ENCODE peak calls at places on chromosomes 6 and 20, in four cellular contexts. One of them, this sample, is unnamed.
A peak's percentile ranks its signal among the peaks of the same experiment; 100 is the strongest.

GRCh38 chr6:8278562-8278961 is 156.8 kb downstream of the SLC35B3 start:
- DNase-seq in MM.1S: no peak
- DNase-seq in neural progenitor cell: no peak
- DNase-seq in HCT116: no peak
- DNase-seq in this sample: no peak

GRCh38 chr6:152185158-152185574 is 377.7 kb downstream of the ESR1 start:
- DNase-seq in MM.1S: peak; percentile 25
- DNase-seq in neural progenitor cell: no peak
- DNase-seq in HCT116: no peak
- DNase-seq in this sample: no peak

GRCh38 chr6:107657755-107658461 is 166.2 kb downstream of the SCML4 start:
- DNase-seq in MM.1S: peak; percentile 90
- DNase-seq in neural progenitor cell: no peak
- DNase-seq in HCT116: no peak
- DNase-seq in this sample: no peak

GRCh38 chr6:133587841-133588240 is 301.1 kb upstream of the TCF21 start:
- DNase-seq in MM.1S: no peak
- DNase-seq in neural progenitor cell: no peak
- DNase-seq in HCT116: no peak
- DNase-seq in this sample: peak; percentile 80

GRCh38 chr20:59220161-59220560 is 56.5 kb downstream of the ZNF831 start:
- DNase-seq in MM.1S: no peak
- DNase-seq in neural progenitor cell: no peak
- DNase-seq in HCT116: no peak
- DNase-seq in this sample: no peak

GRCh38 chr6:43376551-43376981 is 7.1 kb upstream of the ZNF318 start:
- DNase-seq in MM.1S: no peak
- DNase-seq in neural progenitor cell: no peak
- DNase-seq in HCT116: no peak
- DNase-seq in this sample: peak; percentile 26

GRCh38 chr20:6623989-6624388 is 143.5 kb upstream of the BMP2 start:
- DNase-seq in MM.1S: peak; percentile 27
- DNase-seq in neural progenitor cell: peak; percentile 69
- DNase-seq in HCT116: no peak
- DNase-seq in this sample: no peak

GRCh38 chr6:149890629-149891045 is 7.3 kb downstream of the RAET1E start:
- DNase-seq in MM.1S: no peak
- DNase-seq in neural progenitor cell: no peak
- DNase-seq in HCT116: no peak
- DNase-seq in this sample: peak; percentile 75

GRCh38 chr6:137724495-137725211 is 142.4 kb upstream of the TNFAIP3 start:
- DNase-seq in MM.1S: no peak
- DNase-seq in neural progenitor cell: no peak
- DNase-seq in HCT116: no peak
- DNase-seq in this sample: no peak

GRCh38 chr6:138278326-138278725 is 60.0 kb upstream of the PBOV1 start:
- DNase-seq in MM.1S: no peak
- DNase-seq in neural progenitor cell: peak; percentile 68
- DNase-seq in HCT116: no peak
- DNase-seq in this sample: peak; percentile 62

GRCh38 chr6:40586800-40587201 is 363 bp downstream of the LRFN2 start:
- DNase-seq in MM.1S: no peak
- DNase-seq in neural progenitor cell: peak; percentile 10
- DNase-seq in HCT116: no peak
- DNase-seq in this sample: peak; percentile 34

GRCh38 chr20:59253779-59254319 is 46.6 kb upstream of the EDN3 start:
- DNase-seq in MM.1S: peak; percentile 8
- DNase-seq in neural progenitor cell: peak; percentile 25
- DNase-seq in HCT116: no peak
- DNase-seq in this sample: no peak

GRCh38 chr20:62303049-62303326 is 191 bp downstream of the ADRM1 start:
- DNase-seq in MM.1S: no peak
- DNase-seq in neural progenitor cell: no peak
- DNase-seq in HCT116: no peak
- DNase-seq in this sample: no peak

GRCh38 chr6:111874030-111874425 is 776 bp upstream of the FYN start:
- DNase-seq in MM.1S: no peak
- DNase-seq in neural progenitor cell: no peak
- DNase-seq in HCT116: no peak
- DNase-seq in this sample: peak; percentile 60

GRCh38 chr6:81834141-81834621 is 81.7 kb upstream of the TENT5A start:
- DNase-seq in MM.1S: no peak
- DNase-seq in neural progenitor cell: no peak
- DNase-seq in HCT116: no peak
- DNase-seq in this sample: peak; percentile 77

GRCh38 chr6:39335780-39336541 is 13.5 kb upstream of the KCNK16 start:
- DNase-seq in MM.1S: peak; percentile 59
- DNase-seq in neural progenitor cell: no peak
- DNase-seq in HCT116: no peak
- DNase-seq in this sample: no peak

GRCh38 chr20:44117296-44118184 is 69.4 kb downstream of the JPH2 start:
- DNase-seq in MM.1S: no peak
- DNase-seq in neural progenitor cell: no peak
- DNase-seq in HCT116: no peak
- DNase-seq in this sample: no peak

GRCh38 chr6:46440133-46440532 is 51.1 kb downstream of the RCAN2 start:
- DNase-seq in MM.1S: no peak
- DNase-seq in neural progenitor cell: no peak
- DNase-seq in HCT116: no peak
- DNase-seq in this sample: peak; percentile 85

GRCh38 chr6:14889172-14889571 is 356.7 kb upstream of the JARID2 start:
- DNase-seq in MM.1S: no peak
- DNase-seq in neural progenitor cell: no peak
- DNase-seq in HCT116: no peak
- DNase-seq in this sample: peak; percentile 31

GRCh38 chr20:60819511-60819910 is 432.6 kb upstream of the CDH4 start:
- DNase-seq in MM.1S: no peak
- DNase-seq in neural progenitor cell: no peak
- DNase-seq in HCT116: no peak
- DNase-seq in this sample: no peak

GRCh38 chr6:46090115-46091079 is 39.4 kb upstream of the ENPP4 start:
- DNase-seq in MM.1S: peak; percentile 66
- DNase-seq in neural progenitor cell: peak; percentile 74
- DNase-seq in HCT116: peak; percentile 41
- DNase-seq in this sample: peak; percentile 72

GRCh38 chr6:151502499-151502898 is 8.7 kb downstream of the CCDC170 start:
- DNase-seq in MM.1S: no peak
- DNase-seq in neural progenitor cell: no peak
- DNase-seq in HCT116: peak; percentile 22
- DNase-seq in this sample: peak; percentile 60

GRCh38 chr6:36129889-36130671 is at the start of gene MAPK13:
- DNase-seq in MM.1S: peak; percentile 62
- DNase-seq in neural progenitor cell: peak; percentile 48
- DNase-seq in HCT116: no peak
- DNase-seq in this sample: peak; percentile 73

GRCh38 chr6:36132221-36132895 is 2.0 kb downstream of the MAPK13 start:
- DNase-seq in MM.1S: no peak
- DNase-seq in neural progenitor cell: no peak
- DNase-seq in HCT116: no peak
- DNase-seq in this sample: no peak

GRCh38 chr6:36131517-36132220 is 1.4 kb downstream of the MAPK13 start:
- DNase-seq in MM.1S: peak; percentile 86
- DNase-seq in neural progenitor cell: no peak
- DNase-seq in HCT116: no peak
- DNase-seq in this sample: peak; percentile 69

GRCh38 chr6:36128793-36129192 is 1.5 kb upstream of the MAPK13 start:
- DNase-seq in MM.1S: no peak
- DNase-seq in neural progenitor cell: no peak
- DNase-seq in HCT116: no peak
- DNase-seq in this sample: no peak

GRCh38 chr6:36130672-36131516 is 581 bp downstream of the MAPK13 start:
- DNase-seq in MM.1S: peak; percentile 56
- DNase-seq in neural progenitor cell: peak; percentile 45
- DNase-seq in HCT116: peak; percentile 31
- DNase-seq in this sample: peak; percentile 39
- H3K9ac ChIP-seq in MM.1S: peak overlapping the region; percentile 95
- H3K9ac ChIP-seq in neural progenitor cell: no peak overlapping the region
- H3K9ac ChIP-seq in HCT116: peak overlapping the region; percentile 83
- H3K9ac ChIP-seq in this sample: peak overlapping the region; percentile 47

GRCh38 chr6:142566628-142567396 is 265.0 kb downstream of the ADGRG6 start:
- DNase-seq in MM.1S: peak; percentile 34
- DNase-seq in neural progenitor cell: peak; percentile 63
- DNase-seq in HCT116: peak; percentile 66
- DNase-seq in this sample: peak; percentile 78

GRCh38 chr6:142569676-142570075 is 267.9 kb downstream of the ADGRG6 start:
- DNase-seq in MM.1S: no peak
- DNase-seq in neural progenitor cell: no peak
- DNase-seq in HCT116: peak; percentile 33
- DNase-seq in this sample: peak; percentile 35

GRCh38 chr6:142570221-142570671 is 268.4 kb downstream of the ADGRG6 start:
- DNase-seq in MM.1S: no peak
- DNase-seq in neural progenitor cell: no peak
- DNase-seq in HCT116: no peak
- DNase-seq in this sample: peak; percentile 60

GRCh38 chr6:142567476-142567875 is 265.7 kb downstream of the ADGRG6 start:
- DNase-seq in MM.1S: no peak
- DNase-seq in neural progenitor cell: no peak
- DNase-seq in HCT116: no peak
- DNase-seq in this sample: no peak

GRCh38 chr6:142568857-142569597 is 267.2 kb downstream of the ADGRG6 start:
- DNase-seq in MM.1S: peak; percentile 17
- DNase-seq in neural progenitor cell: no peak
- DNase-seq in HCT116: no peak
- DNase-seq in this sample: peak; percentile 83
- TF ChIP-seq EZH2phosphoT487 in MM.1S: no peak
- TF ChIP-seq EZH2phosphoT487 in neural progenitor cell: no peak
- TF ChIP-seq EZH2phosphoT487 in HCT116: no peak
- TF ChIP-seq EZH2phosphoT487 in this sample: no peak

DNA sequence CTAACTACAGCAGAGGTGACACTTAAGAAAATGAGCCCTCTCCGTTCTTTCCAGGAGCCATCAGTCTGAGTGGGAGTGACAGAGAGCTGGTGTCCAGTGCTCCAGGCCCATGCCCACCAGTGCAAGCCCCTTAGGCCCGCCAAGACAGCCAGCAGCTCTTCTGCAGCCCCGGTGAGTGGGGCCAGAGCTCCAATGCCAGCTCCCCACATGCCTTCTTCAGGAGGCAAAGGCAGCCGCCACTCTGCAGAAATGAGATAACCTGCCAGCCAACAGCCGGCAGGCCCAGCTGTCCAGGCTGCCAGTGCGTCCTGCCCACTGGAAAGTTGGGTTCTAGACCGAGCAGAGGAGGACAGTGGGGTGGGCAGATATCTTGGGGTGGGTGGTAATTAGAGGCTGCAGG is 3.8 kb downstream of the GRM4 start:
- DNase-seq in MM.1S: no peak
- DNase-seq in neural progenitor cell: no peak
- DNase-seq in HCT116: no peak
- DNase-seq in this sample: no peak
- H3K9ac ChIP-seq in MM.1S: no peak overlapping the region
- H3K9ac ChIP-seq in neural progenitor cell: no peak overlapping the region
- H3K9ac ChIP-seq in HCT116: no peak overlapping the region
- H3K9ac ChIP-seq in this sample: no peak overlapping the region

DNA sequence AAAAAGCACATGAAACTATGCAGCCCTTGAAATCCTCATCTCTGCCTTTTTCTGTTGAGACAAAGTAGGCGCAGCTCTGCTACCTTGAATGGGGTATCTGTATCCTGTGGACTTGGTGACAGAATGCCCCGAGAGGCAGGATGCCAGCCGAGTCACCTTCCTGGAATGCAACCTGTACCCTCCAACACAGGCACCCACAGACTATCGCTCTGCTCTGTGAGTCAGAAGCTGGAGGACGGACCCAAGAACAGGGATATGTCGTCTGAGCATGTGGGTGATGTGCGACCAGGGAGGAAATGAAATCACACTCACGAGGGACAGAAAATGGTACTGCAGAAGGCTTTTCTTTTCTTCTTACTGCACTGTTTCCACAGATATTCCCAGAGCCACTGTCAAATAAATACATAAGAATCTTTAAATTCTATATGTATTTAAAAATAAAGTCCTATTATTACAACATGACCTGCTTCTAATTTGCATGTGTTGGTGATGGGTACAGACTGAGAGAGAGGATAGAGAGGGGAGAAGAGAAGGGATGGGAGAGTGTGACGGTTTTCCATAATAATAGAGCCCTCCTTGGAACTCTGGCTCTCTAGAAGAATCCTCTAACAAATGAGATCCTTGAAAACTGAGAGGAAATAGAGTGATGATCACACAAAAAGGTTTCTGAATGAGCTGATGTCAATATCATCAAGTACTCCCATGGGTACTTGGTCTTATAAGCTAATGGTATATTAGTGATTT is 308.1 kb downstream of the FOXC1 start:
- DNase-seq in MM.1S: no peak
- DNase-seq in neural progenitor cell: no peak
- DNase-seq in HCT116: peak; percentile 40
- DNase-seq in this sample: peak; percentile 90
- TF ChIP-seq EZH2phosphoT487 in MM.1S: no peak
- TF ChIP-seq EZH2phosphoT487 in neural progenitor cell: no peak
- TF ChIP-seq EZH2phosphoT487 in HCT116: no peak
- TF ChIP-seq EZH2phosphoT487 in this sample: no peak

DNA sequence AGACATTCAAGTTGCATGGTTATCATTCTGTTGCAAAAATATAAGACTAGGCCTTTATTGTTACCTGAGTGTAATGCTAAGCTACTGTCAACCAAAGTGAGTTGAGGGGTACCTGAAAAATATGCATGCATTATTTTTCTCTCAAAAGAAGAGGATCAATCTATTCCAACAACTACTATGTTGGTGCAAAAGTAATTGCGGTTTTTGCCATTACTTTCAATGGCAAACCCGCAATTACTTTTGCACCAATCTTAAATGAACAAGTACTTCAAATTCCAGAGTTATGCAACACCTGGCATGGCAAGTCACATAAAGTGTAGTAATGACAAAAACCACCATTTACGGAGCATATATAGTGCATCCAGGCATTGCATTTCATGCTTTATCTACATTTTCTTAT is 307.0 kb upstream of the NOX3 start:
- DNase-seq in MM.1S: no peak
- DNase-seq in neural progenitor cell: no peak
- DNase-seq in HCT116: no peak
- DNase-seq in this sample: no peak
- H3K9ac ChIP-seq in MM.1S: no peak overlapping the region
- H3K9ac ChIP-seq in neural progenitor cell: no peak overlapping the region
- H3K9ac ChIP-seq in HCT116: no peak overlapping the region
- H3K9ac ChIP-seq in this sample: no peak overlapping the region